ENCODE peak calls at places on chromosomes 6 and 20, in seven cellular contexts. T is bronchial epithelial cell, O is HFFc6, Z is tibial artery, B is fibroblast of the aortic adventitia, C is GM13977, H is vagina. W is an unnamed sample.

GRCh38 chr20:21251278-21251677 is 51.9 kb upstream of the XRN2 start:
- DNase-seq in T (peak; percentile 81), O (no peak), Z (no peak), B (peak; percentile 7), C (no peak), H (no peak), W (peak; percentile 13)

GRCh38 chr6:20188630-20189075 is 23.6 kb downstream of the MBOAT1 start:
- DNase-seq in T (peak; percentile 7), O (no peak), Z (no peak), B (no peak), C (no peak), H (no peak), W (no peak)

GRCh38 chr6:13307508-13307995 is 20.8 kb downstream of the TBC1D7 start:
- DNase-seq in T (peak; percentile 99), O (peak; percentile 66), Z (no peak), B (peak; percentile 79), C (no peak), H (no peak), W (peak; percentile 93)

GRCh38 chr6:100479180-100480035 is 14.7 kb upstream of the SIM1 start:
- DNase-seq in T (peak; percentile 50), O (peak; percentile 48), Z (no peak), B (peak; percentile 72), C (no peak), H (no peak), W (peak; percentile 71)

GRCh38 chr6:105769987-105770386 is 316.1 kb upstream of the PRDM1 start:
- DNase-seq in T (peak; percentile 92), O (peak; percentile 69), Z (no peak), B (peak; percentile 12), C (no peak), H (no peak), W (no peak)

GRCh38 chr6:118141211-118141610 is 234.1 kb downstream of the SLC35F1 start:
- DNase-seq in T (peak; percentile 18), O (no peak), Z (no peak), B (no peak), C (no peak), H (no peak), W (no peak)

GRCh38 chr20:53901064-53901463 is 169.3 kb downstream of the BCAS1 start:
- DNase-seq in T (peak; percentile 74), O (peak; percentile 87), Z (no peak), B (peak; percentile 81), C (no peak), H (no peak), W (peak; percentile 63)

GRCh38 chr6:23091795-23092194 is 522.4 kb downstream of the HDGFL1 start:
- DNase-seq in T (peak; percentile 35), O (no peak), Z (no peak), B (no peak), C (no peak), H (no peak), W (peak; percentile 23)

GRCh38 chr6:133512410-133513016 is 271.4 kb downstream of the EYA4 start:
- DNase-seq in T (peak; percentile 54), O (peak; percentile 36), Z (peak; percentile 24), B (peak; percentile 81), C (peak; percentile 15), H (no peak), W (peak; percentile 82)

GRCh38 chr6:40727272-40727671 is 140.1 kb upstream of the LRFN2 start:
- DNase-seq in T (no peak), O (no peak), Z (no peak), B (no peak), C (no peak), H (no peak), W (no peak)

GRCh38 chr6:90284236-90284744 is 12.4 kb downstream of the BACH2 start:
- DNase-seq in T (peak; percentile 88), O (peak; percentile 86), Z (peak; percentile 21), B (peak; percentile 84), C (no peak), H (no peak), W (peak; percentile 96)

GRCh38 chr6:17473554-17473953 is 80.2 kb downstream of the CAP2 start:
- DNase-seq in T (no peak), O (no peak), Z (no peak), B (no peak), C (no peak), H (no peak), W (no peak)

GRCh38 chr20:62824476-62825287 is 7.8 kb downstream of the COL9A3 start:
- DNase-seq in T (no peak), O (no peak), Z (no peak), B (peak; percentile 37), C (peak; percentile 82), H (no peak), W (peak; percentile 73)

DNA sequence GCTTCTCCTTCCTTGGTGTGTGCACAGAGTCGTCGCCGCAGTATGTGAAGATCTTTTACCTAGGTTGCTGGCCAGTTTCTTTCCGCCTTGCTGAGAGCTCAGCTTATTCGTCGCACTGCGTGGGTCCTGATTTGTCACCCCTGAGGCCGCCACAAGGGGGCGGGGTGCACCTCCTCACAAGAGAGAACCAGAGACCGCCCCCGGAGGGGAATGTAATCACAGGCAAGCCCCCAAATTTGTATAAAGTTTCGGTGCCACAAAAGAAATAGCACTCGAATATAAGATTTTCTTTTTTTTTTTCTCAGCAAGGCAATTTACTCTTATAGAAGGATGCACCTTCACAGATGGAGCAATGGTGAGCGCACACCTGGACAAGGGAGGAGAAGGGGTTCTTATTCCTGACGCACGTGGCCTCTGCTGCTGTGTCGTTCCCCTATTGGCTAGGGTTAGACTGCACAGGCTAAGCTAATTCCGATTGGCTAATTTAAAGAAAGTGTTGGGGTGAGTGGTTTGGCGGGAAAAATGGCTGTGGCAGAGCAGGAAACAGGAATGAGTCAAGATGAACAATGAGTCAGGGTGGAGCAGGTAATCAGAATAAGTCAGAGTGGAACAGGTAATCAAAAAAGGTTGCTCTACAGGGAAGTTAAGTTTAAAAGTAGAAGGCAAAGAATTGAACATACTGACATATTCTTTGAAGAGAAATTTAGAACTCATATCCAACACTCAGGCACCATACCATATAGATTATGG is 19.5 kb downstream of the NCOA3 start:
- DNase-seq in T (peak; percentile 66), O (no peak), Z (no peak), B (no peak), C (no peak), H (no peak), W (no peak)
- TF ChIP-seq CTCF in T (no peak), O (peak; percentile 62), Z (no peak), B (no peak), C (no peak), H (no peak), W (peak; percentile 32)

GRCh38 chr20:4855097-4855496 is 133.4 kb downstream of the PRND start:
- DNase-seq in T (no peak), O (no peak), Z (no peak), B (no peak), C (no peak), H (no peak), W (no peak)
- TF ChIP-seq CTCF in T (no peak), O (no peak), Z (no peak), B (no peak), C (no peak), H (no peak), W (no peak)

DNA sequence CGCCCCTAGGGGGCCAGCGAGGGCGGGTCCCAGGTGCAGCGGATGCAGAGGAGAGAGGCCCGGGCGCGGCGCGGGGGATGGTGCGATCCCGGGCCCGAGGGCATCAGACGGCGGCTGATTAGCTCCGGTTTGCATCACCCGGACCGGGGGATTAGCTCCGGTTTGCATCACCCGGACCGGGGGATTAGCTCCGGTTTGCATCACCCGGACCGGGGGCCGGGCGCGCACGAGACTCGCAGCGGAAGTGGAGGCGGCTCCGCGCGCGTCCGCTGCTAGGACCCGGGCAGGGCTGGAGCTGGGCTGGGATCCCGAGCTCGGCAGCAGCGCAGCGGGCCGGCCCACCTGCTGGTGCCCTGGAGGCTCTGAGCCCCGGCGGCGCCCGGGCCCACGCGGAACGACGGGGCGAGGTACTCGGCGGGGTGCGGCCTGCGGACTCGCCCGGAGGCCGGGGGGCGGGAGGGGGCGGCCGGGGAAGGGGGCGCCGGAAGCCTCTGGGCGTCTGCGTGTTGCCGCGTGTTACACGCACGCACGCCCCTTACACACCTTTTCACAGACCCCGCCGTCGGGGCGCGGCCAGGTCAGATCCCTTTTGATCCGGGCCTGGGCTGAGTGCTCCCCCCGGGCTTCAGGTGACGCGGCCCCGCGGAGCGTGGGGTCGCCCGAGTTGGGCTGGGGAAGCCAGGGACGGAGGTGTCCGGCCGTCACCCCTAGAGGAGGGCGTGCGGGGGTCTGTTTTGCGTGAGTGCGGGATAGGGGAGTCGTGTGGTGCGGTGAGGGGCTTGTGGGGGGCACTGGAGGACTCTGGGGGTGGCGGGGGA is 412 bp downstream of the TRIB3 start:
- DNase-seq in T (peak; percentile 52), O (peak; percentile 21), Z (peak; percentile 41), B (peak; percentile 83), C (peak; percentile 76), H (no peak), W (peak; percentile 70)
- TF ChIP-seq CTCF in T (peak; percentile 45), O (peak; percentile 37), Z (no peak), B (peak; percentile 19), C (no peak), H (no peak), W (no peak)

DNA sequence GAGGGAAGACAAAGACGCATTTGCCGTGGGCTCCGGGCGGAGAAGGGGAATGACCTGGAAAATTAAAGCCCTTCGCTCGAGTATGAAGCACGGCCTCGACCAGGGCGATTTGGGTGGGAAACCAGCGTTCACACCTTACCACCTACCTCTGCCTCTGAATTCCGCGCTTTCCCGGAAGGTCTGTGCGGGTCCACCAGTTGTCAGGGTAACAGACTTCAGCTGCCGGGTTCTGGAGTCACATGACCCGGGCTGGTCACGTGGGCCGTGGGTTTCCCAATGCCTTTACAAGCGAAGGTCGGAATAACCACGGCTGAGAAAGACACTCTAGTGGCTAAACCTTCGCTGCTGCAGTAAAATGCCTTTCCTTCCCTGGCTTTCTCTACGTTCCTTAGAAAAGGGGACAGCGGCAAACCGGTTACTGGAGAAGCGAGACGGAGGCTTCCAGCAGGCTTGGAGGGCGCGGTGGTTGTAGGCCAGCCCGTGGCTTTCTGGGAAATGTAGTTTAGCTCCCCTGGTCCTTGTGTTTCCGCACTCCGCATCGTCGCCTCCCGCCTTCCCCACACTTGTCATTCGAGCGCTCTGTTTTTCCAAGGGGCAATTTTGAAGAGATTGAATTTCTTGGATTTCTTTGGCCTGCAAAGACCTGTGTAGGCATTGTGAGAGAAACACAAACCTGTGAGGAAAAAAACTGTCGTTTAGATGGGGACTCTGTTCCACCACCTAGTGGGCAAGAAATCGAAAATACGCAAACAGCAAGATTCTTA is at the start of gene CEP162:
- DNase-seq in T (peak; percentile 80), O (peak; percentile 73), Z (peak; percentile 95), B (peak; percentile 89), C (peak; percentile 76), H (peak; percentile 97), W (peak; percentile 89)
- TF ChIP-seq CTCF in T (peak; percentile 77), O (peak; percentile 82), Z (peak; percentile 63), B (peak; percentile 73), C (peak; percentile 59), H (peak; percentile 7), W (peak; percentile 73)

GRCh38 chr6:30047220-30047619 is 13.8 kb upstream of the POLR1H start:
- DNase-seq in T (no peak), O (no peak), Z (no peak), B (no peak), C (no peak), H (no peak), W (no peak)
- TF ChIP-seq CTCF in T (no peak), O (no peak), Z (no peak), B (no peak), C (no peak), H (no peak), W (no peak)

DNA sequence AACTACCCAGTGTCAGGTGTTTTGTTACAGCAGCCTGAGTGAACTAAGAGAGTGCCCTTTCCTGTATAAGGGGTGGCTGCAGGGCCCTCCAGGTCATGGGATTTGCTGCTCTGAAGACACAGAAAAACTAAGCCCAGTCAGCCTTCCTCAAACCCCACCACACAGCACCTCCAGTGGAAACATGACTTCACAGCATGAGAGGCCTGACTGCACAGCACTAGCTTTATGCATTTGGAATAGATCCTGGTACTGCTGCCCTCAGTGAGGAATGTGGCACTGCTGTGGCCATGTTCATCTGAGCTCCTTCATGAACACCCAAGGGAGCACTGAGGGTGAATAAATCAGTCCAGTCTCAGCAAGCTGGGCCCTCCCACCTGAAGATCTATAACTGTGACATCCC is 296.1 kb upstream of the FOXQ1 start:
- DNase-seq in T (no peak), O (peak; percentile 17), Z (no peak), B (no peak), C (no peak), H (no peak), W (peak; percentile 45)
- TF ChIP-seq CTCF in T (no peak), O (peak; percentile 47), Z (no peak), B (no peak), C (no peak), H (no peak), W (peak; percentile 60)

W was measured in choroid plexus epithelial cell.